ENCODE peak calls at places on chromosomes 4 and X, in nine cellular contexts. T is upper lobe of right lung; C is CD8-positive, alpha-beta memory T cell; I is A673; D is transverse colon; J is choroid plexus epithelial cell; M is RWPE2; Y is effector memory CD4-positive, alpha-beta T cell; A is heart left ventricle. K is an unnamed sample.

GRCh38 chr4:177194906-177195305 is 114.8 kb upstream of the NEIL3 start:
- DNase-seq in T (no peak), C (no peak), I (no peak), D (no peak), J (no peak), M (no peak), Y (no peak), A (no peak), K (no peak)

GRCh38 chrX:119266364-119266995 is 30.4 kb downstream of the PGRMC1 start:
- DNase-seq in T (no peak), C (no peak), I (peak), D (peak), J (peak), M (no peak), Y (no peak), A (no peak), K (no peak)

GRCh38 chrX:21975827-21976226 is 35.3 kb downstream of the SMS start:
- DNase-seq in T (no peak), C (no peak), I (peak), D (no peak), J (peak), M (no peak), Y (no peak), A (no peak), K (peak)

GRCh38 chr4:133000012-133000411 is 149.1 kb upstream of the PCDH10 start:
- DNase-seq in T (no peak), C (no peak), I (no peak), D (no peak), J (peak), M (no peak), Y (no peak), A (no peak), K (no peak)

GRCh38 chr4:176064539-176064938 is 1.1 kb upstream of the WDR17 start:
- DNase-seq in T (no peak), C (no peak), I (no peak), D (no peak), J (no peak), M (no peak), Y (no peak), A (no peak), K (no peak)

GRCh38 chr4:28369504-28369903 is 1508.9 kb downstream of the STIM2 start:
- DNase-seq in T (no peak), C (no peak), I (no peak), D (no peak), J (peak), M (no peak), Y (no peak), A (no peak), K (no peak)

GRCh38 chrX:1531106-1531890 is 5.7 kb downstream of the P2RY8 start:
- DNase-seq in T (peak), C (no peak), I (no peak), D (no peak), J (no peak), M (no peak), Y (no peak), A (no peak), K (no peak)

GRCh38 chrX:13646154-13646549 is 6.8 kb upstream of the TCEANC start:
- DNase-seq in T (peak), C (no peak), I (peak), D (peak), J (peak), M (no peak), Y (no peak), A (peak), K (no peak)

GRCh38 chr4:134465417-134465816 is 263.8 kb upstream of the PABPC4L start:
- DNase-seq in T (no peak), C (no peak), I (no peak), D (no peak), J (no peak), M (no peak), Y (no peak), A (no peak), K (no peak)

GRCh38 chr4:165461176-165461835 is 82.5 kb downstream of the CPE start:
- DNase-seq in T (no peak), C (no peak), I (no peak), D (no peak), J (peak), M (no peak), Y (no peak), A (peak), K (no peak)

GRCh38 chr4:84944952-84945351 is 21.5 kb downstream of the WDFY3 start:
- DNase-seq in T (no peak), C (no peak), I (no peak), D (no peak), J (peak), M (no peak), Y (no peak), A (no peak), K (no peak)

GRCh38 chrX:17377047-17377692 is 2.2 kb downstream of the NHS start:
- DNase-seq in T (peak), C (no peak), I (no peak), D (peak), J (peak), M (peak), Y (no peak), A (peak), K (no peak)

GRCh38 chr4:6855692-6856297 is 53.8 kb upstream of the TBC1D14 start:
- DNase-seq in T (no peak), C (peak), I (peak), D (no peak), J (peak), M (no peak), Y (peak), A (no peak), K (no peak)

GRCh38 chr4:62544428-62544827 is 1344.3 kb downstream of the ADGRL3 start:
- DNase-seq in T (no peak), C (no peak), I (no peak), D (no peak), J (no peak), M (no peak), Y (no peak), A (no peak), K (no peak)

GRCh38 chr4:40656221-40656863 is 26.7 kb upstream of the RBM47 start:
- DNase-seq in T (no peak), C (no peak), I (no peak), D (peak), J (no peak), M (no peak), Y (no peak), A (no peak), K (no peak)

GRCh38 chrX:151754042-151754419 is 19.5 kb downstream of the CNGA2 start:
- DNase-seq in T (no peak), C (no peak), I (peak), D (no peak), J (peak), M (peak), Y (no peak), A (no peak), K (no peak)

GRCh38 chr4:110245567-110245966 is 47.2 kb upstream of the ELOVL6 start:
- DNase-seq in T (no peak), C (no peak), I (peak), D (no peak), J (peak), M (no peak), Y (no peak), A (no peak), K (no peak)

GRCh38 chrX:148133099-148133725 is 152.1 kb downstream of the FMR1NB start:
- DNase-seq in T (no peak), C (no peak), I (no peak), D (no peak), J (no peak), M (no peak), Y (no peak), A (no peak), K (no peak)

GRCh38 chr4:138658518-138658917 is 357.1 kb upstream of the NOCT start:
- DNase-seq in T (no peak), C (no peak), I (no peak), D (no peak), J (no peak), M (no peak), Y (no peak), A (no peak), K (no peak)

GRCh38 chr4:47032405-47033106 is 1.2 kb downstream of the GABRB1 start:
- DNase-seq in T (peak), C (no peak), I (peak), D (peak), J (peak), M (peak), Y (no peak), A (peak), K (no peak)

GRCh38 chrX:104647084-104647483 is 81.1 kb downstream of the IL1RAPL2 start:
- DNase-seq in T (no peak), C (no peak), I (no peak), D (no peak), J (no peak), M (no peak), Y (no peak), A (no peak), K (no peak)

GRCh38 chr4:54937501-54937900 is 187.9 kb downstream of the KDR start:
- DNase-seq in T (no peak), C (no peak), I (peak), D (no peak), J (peak), M (no peak), Y (no peak), A (no peak), K (no peak)

GRCh38 chr4:38601244-38601915 is 62.6 kb upstream of the KLF3 start:
- DNase-seq in T (no peak), C (no peak), I (no peak), D (no peak), J (peak), M (no peak), Y (no peak), A (no peak), K (no peak)

GRCh38 chrX:134074151-134074550 is 88.8 kb upstream of the GPC3 start:
- DNase-seq in T (no peak), C (no peak), I (no peak), D (no peak), J (no peak), M (no peak), Y (no peak), A (no peak), K (peak)

GRCh38 chrX:22015144-22015750 is 16.9 kb upstream of the PHEX start:
- DNase-seq in T (no peak), C (no peak), I (no peak), D (no peak), J (no peak), M (no peak), Y (no peak), A (no peak), K (no peak)

GRCh38 chr4:8554555-8555100 is 25.6 kb upstream of the GPR78 start:
- DNase-seq in T (peak), C (no peak), I (no peak), D (no peak), J (no peak), M (no peak), Y (no peak), A (no peak), K (no peak)

GRCh38 chr4:158347596-158347995 is 137.3 kb downstream of the TMEM144 start:
- DNase-seq in T (no peak), C (no peak), I (no peak), D (no peak), J (no peak), M (no peak), Y (no peak), A (no peak), K (no peak)

GRCh38 chrX:9832811-9833210 is 46.6 kb downstream of the SHROOM2 start:
- DNase-seq in T (no peak), C (no peak), I (peak), D (no peak), J (no peak), M (no peak), Y (no peak), A (peak), K (no peak)

GRCh38 chr4:87853108-87853507 is 20.3 kb downstream of the MEPE start:
- DNase-seq in T (no peak), C (no peak), I (peak), D (no peak), J (peak), M (no peak), Y (no peak), A (no peak), K (no peak)

GRCh38 chrX:20067709-20068315 is 48.9 kb downstream of the MAP7D2 start:
- DNase-seq in T (peak), C (no peak), I (peak), D (peak), J (peak), M (peak), Y (no peak), A (peak), K (no peak)

GRCh38 chrX:120794525-120794975 is 81.1 kb downstream of the CT47B1 start:
- DNase-seq in T (no peak), C (no peak), I (no peak), D (no peak), J (peak), M (no peak), Y (no peak), A (no peak), K (no peak)

GRCh38 chrX:49270249-49270921 is 792 bp downstream of the PPP1R3F start:
- DNase-seq in T (no peak), C (no peak), I (no peak), D (no peak), J (no peak), M (no peak), Y (no peak), A (no peak), K (no peak)

GRCh38 chrX:49271341-49271740 is 1.7 kb downstream of the PPP1R3F start:
- DNase-seq in T (no peak), C (no peak), I (no peak), D (no peak), J (no peak), M (no peak), Y (no peak), A (no peak), K (no peak)

GRCh38 chrX:49273181-49273727 is 3.7 kb downstream of the PPP1R3F start:
- DNase-seq in T (no peak), C (no peak), I (no peak), D (no peak), J (no peak), M (no peak), Y (no peak), A (no peak), K (no peak)

GRCh38 chrX:49269768-49270248 is at the start of gene PPP1R3F:
- DNase-seq in T (no peak), C (no peak), I (no peak), D (no peak), J (no peak), M (no peak), Y (no peak), A (no peak), K (no peak)

DNA sequence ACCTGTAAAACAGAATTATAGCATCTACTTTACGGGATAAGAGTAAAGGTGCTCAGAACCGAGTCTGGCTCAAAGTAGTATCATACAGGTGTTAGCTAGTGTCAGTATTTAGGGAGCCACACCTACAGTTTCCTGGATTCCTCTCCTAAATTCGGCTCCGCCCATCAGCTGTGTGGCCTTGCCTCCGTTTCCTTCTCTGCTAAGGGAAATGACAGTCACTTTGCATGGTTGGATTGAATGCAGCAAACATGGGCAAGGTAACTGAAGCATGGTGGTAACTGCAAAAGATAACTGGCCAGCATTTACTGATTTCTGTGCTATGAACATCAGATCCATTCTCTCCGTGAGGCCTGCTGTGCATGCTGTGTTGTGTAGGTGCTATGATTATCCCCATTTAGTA is 2.8 kb downstream of the PPP1R3F start:
- DNase-seq in T (no peak), C (no peak), I (no peak), D (no peak), J (no peak), M (no peak), Y (no peak), A (no peak), K (no peak)
- H3K4me3 ChIP-seq in T (no peak), C (peak), I (no peak), D (no peak), J (no peak), M (no peak), Y (peak), A (no peak), K (no peak)

GRCh38 chrX:56782791-56783449 is 53.9 kb downstream of the NBDY start:
- DNase-seq in T (no peak), C (no peak), I (no peak), D (no peak), J (no peak), M (no peak), Y (no peak), A (no peak), K (no peak)
- H3K4me3 ChIP-seq in T (no peak), C (no peak), I (peak), D (peak), J (no peak), M (no peak), Y (peak), A (peak), K (no peak)

GRCh38 chr4:153296424-153296823 is 48.1 kb upstream of the MND1 start:
- DNase-seq in T (no peak), C (no peak), I (peak), D (peak), J (peak), M (no peak), Y (no peak), A (no peak), K (no peak)
- H3K4me3 ChIP-seq in T (no peak), C (no peak), I (no peak), D (no peak), J (no peak), M (no peak), Y (no peak), A (no peak), K (no peak)

DNA sequence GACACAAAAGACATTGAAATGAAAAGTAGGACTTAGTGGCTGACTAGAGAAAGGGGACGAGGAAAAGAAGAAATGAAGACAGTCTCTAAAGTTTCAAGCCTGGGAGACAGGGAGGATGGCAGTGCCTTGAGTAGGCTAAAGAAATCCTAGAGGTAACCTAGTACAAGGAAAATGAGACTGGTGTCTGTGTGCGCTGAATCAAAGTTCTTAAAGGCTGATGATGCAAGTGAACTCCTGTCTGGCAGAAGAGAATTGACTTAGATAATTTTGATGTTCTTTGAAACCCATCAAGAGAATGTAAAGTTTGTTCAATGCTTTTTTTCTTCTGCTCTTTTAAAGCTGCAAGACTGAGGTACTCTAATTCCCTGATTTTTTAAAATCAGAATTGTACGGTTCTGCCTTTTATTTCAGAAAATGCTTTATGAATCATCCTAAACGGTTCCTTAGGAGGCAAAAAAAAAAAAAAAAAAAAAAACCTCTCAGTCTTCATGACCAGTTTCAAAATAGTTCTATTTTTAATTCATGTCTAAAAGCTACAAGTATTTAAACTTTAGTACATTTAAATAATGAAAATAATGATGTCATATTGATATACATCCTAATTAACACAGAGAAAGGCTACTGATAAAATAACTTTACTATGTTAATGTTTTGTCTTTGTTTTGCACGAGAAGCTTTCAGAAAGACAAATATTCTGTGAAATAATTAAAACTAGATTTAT is 189.8 kb downstream of the PPP3CA start:
- DNase-seq in T (no peak), C (no peak), I (no peak), D (no peak), J (peak), M (no peak), Y (no peak), A (no peak), K (no peak)
- H3K4me3 ChIP-seq in T (no peak), C (no peak), I (no peak), D (no peak), J (no peak), M (no peak), Y (no peak), A (no peak), K (no peak)

GRCh38 chr4:143700060-143700419 is 435 bp downstream of the FREM3 start:
- DNase-seq in T (peak), C (no peak), I (peak), D (no peak), J (peak), M (no peak), Y (no peak), A (peak), K (no peak)
- H3K4me3 ChIP-seq in T (peak), C (no peak), I (peak), D (no peak), J (no peak), M (no peak), Y (peak), A (peak), K (no peak)